ENCODE peak calls at places on chromosomes 7 and 10, in four cellular contexts. T is fibroblast of pulmonary artery; P is CD8-positive, alpha-beta T cell; N is activated CD4-positive, alpha-beta T cell treated with anti-CD3 and anti-CD28 coated beads, Interleukin-2, amount 10 ng/mL, durations not matched to agents 7 days and 5 days. L is an unnamed sample.

GRCh38 chr7:25495342-25495855 is 267.1 kb upstream of the NPVF start:
- DNase-seq in T (no peak), P (no peak), N (no peak), L (no peak)

GRCh38 chr7:21542891-21543527 is at the start of gene DNAH11:
- DNase-seq in T (peak; percentile 39), P (no peak), N (peak; percentile 32), L (peak; percentile 70)

GRCh38 chr7:78379148-78379547 is 580.6 kb downstream of the PHTF2 start:
- DNase-seq in T (peak; percentile 1), P (no peak), N (no peak), L (peak; percentile 23)

GRCh38 chr10:96863922-96864543 is 31.9 kb downstream of the LCOR start:
- DNase-seq in T (peak; percentile 58), P (no peak), N (no peak), L (peak; percentile 45)

GRCh38 chr10:23927926-23928325 is 281.0 kb upstream of the KIAA1217 start:
- DNase-seq in T (no peak), P (no peak), N (no peak), L (no peak)

GRCh38 chr10:95536017-95536416 is 25.2 kb downstream of the SORBS1 start:
- DNase-seq in T (peak; percentile 38), P (no peak), N (no peak), L (peak; percentile 75)

GRCh38 chr10:119031496-119032059 is 2.1 kb downstream of the NANOS1 start:
- DNase-seq in T (no peak), P (no peak), N (no peak), L (no peak)

GRCh38 chr10:30862486-30862885 is 169.2 kb downstream of the ZNF438 start:
- DNase-seq in T (peak; percentile 93), P (no peak), N (no peak), L (no peak)

GRCh38 chr10:4650572-4650971 is 175.4 kb upstream of the AKR1E2 start:
- DNase-seq in T (no peak), P (no peak), N (no peak), L (no peak)

GRCh38 chr10:72567421-72567820 is 58.5 kb downstream of the MICU1 start:
- DNase-seq in T (peak; percentile 13), P (no peak), N (no peak), L (peak; percentile 63)

GRCh38 chr7:69162931-69163330 is 435.3 kb upstream of the AUTS2 start:
- DNase-seq in T (no peak), P (no peak), N (no peak), L (peak; percentile 56)

GRCh38 chr10:112962343-112962742 is 12.3 kb downstream of the TCF7L2 start:
- DNase-seq in T (no peak), P (no peak), N (no peak), L (peak; percentile 13)

GRCh38 chr7:141837683-141838082 is 3.6 kb downstream of the PRSS37 start:
- DNase-seq in T (no peak), P (no peak), N (no peak), L (no peak)

GRCh38 chr7:130430841-130431713 is 9.7 kb downstream of the CEP41 start:
- DNase-seq in T (peak; percentile 69), P (no peak), N (no peak), L (no peak)

GRCh38 chr10:24465899-24466615 is 257.1 kb downstream of the KIAA1217 start:
- DNase-seq in T (peak; percentile 84), P (no peak), N (peak; percentile 24), L (peak; percentile 96)

GRCh38 chr10:5071411-5072198 is 22.6 kb upstream of the AKR1C3 start:
- DNase-seq in T (peak; percentile 99), P (no peak), N (no peak), L (peak; percentile 93)

GRCh38 chr7:123622660-123623386 is 21.2 kb downstream of the ASB15 start:
- DNase-seq in T (no peak), P (no peak), N (no peak), L (no peak)

GRCh38 chr10:117186832-117187615 is 10.3 kb upstream of the KCNK18 start:
- DNase-seq in T (no peak), P (no peak), N (no peak), L (peak; percentile 33)

GRCh38 chr10:4242561-4243035 is 457.6 kb upstream of the KLF6 start:
- DNase-seq in T (peak; percentile 84), P (no peak), N (no peak), L (peak; percentile 95)

GRCh38 chr10:102652170-102652926 is 8.1 kb downstream of the TRIM8 start:
- DNase-seq in T (no peak), P (no peak), N (no peak), L (no peak)

GRCh38 chr7:128447944-128448556 is 7.6 kb upstream of the HILPDA start:
- DNase-seq in T (no peak), P (no peak), N (no peak), L (no peak)

GRCh38 chr10:120600871-120601644 is 144.0 kb downstream of the PLPP4 start:
- DNase-seq in T (peak; percentile 5), P (no peak), N (no peak), L (peak; percentile 64)

GRCh38 chr10:47026301-47027107 is 115.3 kb downstream of the PTPN20 start:
- DNase-seq in T (no peak), P (no peak), N (peak; percentile 4), L (no peak)

GRCh38 chr10:98251399-98251798 is 16.6 kb downstream of the LOXL4 start:
- DNase-seq in T (no peak), P (no peak), N (no peak), L (no peak)

GRCh38 chr10:119135517-119135890 is 30.0 kb downstream of the SFXN4 start:
- DNase-seq in T (peak; percentile 82), P (no peak), N (no peak), L (no peak)

GRCh38 chr7:37577901-37578300 is 105.7 kb upstream of the GPR141 start:
- DNase-seq in T (no peak), P (no peak), N (no peak), L (no peak)

GRCh38 chr7:82294865-82295264 is 148.7 kb downstream of the CACNA2D1 start:
- DNase-seq in T (no peak), P (no peak), N (no peak), L (no peak)

GRCh38 chr7:110760341-110760740 is 330.6 kb upstream of the LRRN3 start:
- DNase-seq in T (no peak), P (no peak), N (no peak), L (no peak)

GRCh38 chr7:131370523-131370968 is 42.9 kb downstream of the MKLN1 start:
- DNase-seq in T (peak; percentile 53), P (peak; percentile 19), N (peak; percentile 58), L (peak; percentile 80)

GRCh38 chr7:141328290-141328689 is 222.9 kb upstream of the AGK start:
- DNase-seq in T (no peak), P (no peak), N (no peak), L (no peak)

GRCh38 chr7:88306590-88307048 is at the start of gene STEAP4:
- DNase-seq in T (peak; percentile 84), P (no peak), N (no peak), L (peak; percentile 50)

GRCh38 chr7:3950249-3950648 is 649.2 kb downstream of the SDK1 start:
- DNase-seq in T (no peak), P (no peak), N (no peak), L (no peak)

L was measured in astrocyte of the hippocampus.